ENCODE peak calls at places on chromosomes 1 and 21, in four cellular contexts. Y is tibial artery, P is IMR-90, X is upper lobe of right lung. Q is an unnamed sample.

GRCh38 chr1:222627232-222627631 is 9.3 kb downstream of the MIA3 start:
- DNase-seq in Y (peak; percentile 72), P (peak; percentile 61), X (no peak), Q (no peak)

GRCh38 chr1:193730017-193730416 is 543.6 kb upstream of the B3GALT2 start:
- DNase-seq in Y (no peak), P (peak; percentile 61), X (no peak), Q (no peak)

GRCh38 chr1:67700692-67701410 is 15.8 kb downstream of the GADD45A start:
- DNase-seq in Y (no peak), P (peak; percentile 73), X (no peak), Q (no peak)

GRCh38 chr1:91400133-91400725 is 4.4 kb downstream of the HFM1 start:
- DNase-seq in Y (no peak), P (no peak), X (no peak), Q (no peak)

GRCh38 chr1:196897158-196897828 is 9.4 kb downstream of the CFHR4 start:
- DNase-seq in Y (no peak), P (no peak), X (peak; percentile 62), Q (no peak)

GRCh38 chr1:205547932-205548827 is 43.7 kb downstream of the CDK18 start:
- DNase-seq in Y (peak; percentile 52), P (no peak), X (no peak), Q (no peak)

GRCh38 chr21:31908106-31909031 is 35.5 kb downstream of the HUNK start:
- DNase-seq in Y (no peak), P (peak; percentile 84), X (no peak), Q (no peak)

GRCh38 chr1:104621221-104621620 is 871.5 kb downstream of the AMY1C start:
- DNase-seq in Y (no peak), P (no peak), X (no peak), Q (no peak)

GRCh38 chr1:206949208-206949607 is 2.9 kb upstream of the PIGR start:
- DNase-seq in Y (no peak), P (no peak), X (no peak), Q (no peak)

GRCh38 chr1:3529099-3529729 is 74.7 kb downstream of the ARHGEF16 start:
- DNase-seq in Y (peak; percentile 93), P (no peak), X (no peak), Q (peak; percentile 90)

GRCh38 chr1:87803395-87803794 is 474.7 kb downstream of the LMO4 start:
- DNase-seq in Y (no peak), P (no peak), X (no peak), Q (no peak)

GRCh38 chr21:46210378-46211136 is 18.0 kb downstream of the LSS start:
- DNase-seq in Y (peak; percentile 60), P (no peak), X (peak; percentile 52), Q (no peak)

GRCh38 chr21:26811031-26811430 is 34.2 kb downstream of the ADAMTS1 start:
- DNase-seq in Y (no peak), P (peak; percentile 82), X (no peak), Q (no peak)

GRCh38 chr1:215082532-215083407 is at the start of gene KCNK2:
- DNase-seq in Y (peak; percentile 66), P (peak; percentile 52), X (peak; percentile 53), Q (no peak)

GRCh38 chr1:216210081-216210480 is 213.2 kb downstream of the USH2A start:
- DNase-seq in Y (no peak), P (peak; percentile 69), X (no peak), Q (no peak)

GRCh38 chr1:108079550-108079949 is 114.6 kb upstream of the VAV3 start:
- DNase-seq in Y (no peak), P (no peak), X (no peak), Q (no peak)

GRCh38 chr1:2625311-2625710 is 7.5 kb downstream of the MMEL1 start:
- DNase-seq in Y (no peak), P (no peak), X (peak; percentile 35), Q (no peak)

GRCh38 chr1:236575523-236575922 is 28.8 kb downstream of the HEATR1 start:
- DNase-seq in Y (no peak), P (peak; percentile 47), X (no peak), Q (no peak)

GRCh38 chr1:207002731-207003146 is 29.8 kb downstream of the C1orf116 start:
- DNase-seq in Y (no peak), P (peak; percentile 26), X (peak; percentile 92), Q (no peak)

DNA sequence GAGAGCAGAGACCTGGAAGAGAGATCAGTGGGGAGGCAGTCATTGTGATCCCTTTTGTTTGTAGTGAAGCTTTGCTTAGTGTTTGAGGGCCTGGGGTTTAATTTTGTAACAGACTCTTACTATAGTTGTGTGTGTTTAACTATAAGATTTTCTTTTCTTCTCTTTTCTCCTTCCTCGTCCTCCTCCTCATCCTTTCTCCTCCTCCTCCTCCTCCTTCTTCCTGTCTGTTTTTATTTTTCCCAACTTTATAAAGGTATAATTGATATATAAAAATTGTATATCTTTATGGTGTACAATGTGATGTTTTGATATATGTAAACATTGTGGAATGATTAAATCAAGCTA is 71.2 kb upstream of the MACF1 start:
- DNase-seq in Y (no peak), P (no peak), X (no peak), Q (no peak)
- TF ChIP-seq CTCF in Y (no peak), P (no peak), X (no peak), Q (no peak)

DNA sequence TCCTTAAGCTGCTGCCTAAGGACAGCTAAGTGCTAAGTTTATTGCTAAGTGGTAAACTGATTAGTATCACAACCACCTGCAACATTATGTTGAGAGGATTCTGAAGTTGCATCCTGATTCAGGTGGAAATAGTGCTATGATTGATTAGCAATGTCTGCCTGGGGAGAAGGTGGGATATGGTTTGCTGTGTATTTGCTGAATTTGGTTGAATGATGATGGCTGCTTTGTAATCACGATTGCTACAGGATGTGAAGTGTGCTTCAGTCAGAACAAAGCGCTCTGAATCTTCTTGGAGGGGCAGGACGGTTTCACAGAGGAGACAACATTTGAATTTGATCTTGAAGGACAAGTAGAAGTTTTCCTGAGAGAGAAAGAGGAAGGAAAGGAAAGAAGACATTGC is 226.0 kb downstream of the ST6GALNAC3 start:
- DNase-seq in Y (no peak), P (no peak), X (no peak), Q (no peak)
- TF ChIP-seq CTCF in Y (no peak), P (no peak), X (no peak), Q (no peak)

GRCh38 chr1:10980094-10980577 is 32.3 kb upstream of the TARDBP start:
- DNase-seq in Y (peak; percentile 92), P (peak; percentile 31), X (peak; percentile 88), Q (peak; percentile 89)
- TF ChIP-seq CTCF in Y (peak; percentile 28), P (peak; percentile 32), X (peak; percentile 39), Q (no peak)

DNA sequence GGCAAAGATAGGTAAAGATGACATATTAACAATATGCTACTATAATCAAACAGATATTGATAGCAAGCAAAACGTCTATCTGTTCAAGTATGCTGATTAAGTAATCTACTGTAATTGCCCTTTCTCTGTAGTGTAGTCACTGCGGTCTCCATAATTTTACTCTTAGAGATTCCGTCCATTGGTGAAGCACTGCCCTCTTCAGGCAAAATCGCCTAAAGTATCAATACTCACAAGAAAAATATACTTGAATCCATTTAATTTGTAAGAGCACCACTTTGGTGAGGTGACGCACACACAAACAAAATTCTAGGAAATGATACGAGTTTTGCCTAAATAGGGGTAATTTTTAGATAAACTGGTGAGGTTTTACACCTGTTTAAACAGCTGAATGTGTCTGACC is 434.6 kb upstream of the CHRM3 start:
- DNase-seq in Y (no peak), P (peak; percentile 33), X (no peak), Q (no peak)
- TF ChIP-seq CTCF in Y (peak; percentile 27), P (peak; percentile 50), X (peak; percentile 25), Q (no peak)

GRCh38 chr1:234395297-234395696 is 22.0 kb downstream of the COA6 start:
- DNase-seq in Y (no peak), P (no peak), X (no peak), Q (no peak)

GRCh38 chr1:234396092-234396491 is 22.8 kb downstream of the COA6 start:
- DNase-seq in Y (no peak), P (no peak), X (no peak), Q (no peak)

GRCh38 chr1:234397732-234398131 is 24.5 kb downstream of the COA6 start:
- DNase-seq in Y (no peak), P (no peak), X (no peak), Q (no peak)

GRCh38 chr1:234396871-234397270 is 23.6 kb downstream of the COA6 start:
- DNase-seq in Y (no peak), P (no peak), X (no peak), Q (no peak)

GRCh38 chr1:234393190-234393589 is 19.9 kb downstream of the COA6 start:
- DNase-seq in Y (no peak), P (no peak), X (no peak), Q (no peak)
- TF ChIP-seq CTCF in Y (no peak), P (no peak), X (no peak), Q (no peak)

DNA sequence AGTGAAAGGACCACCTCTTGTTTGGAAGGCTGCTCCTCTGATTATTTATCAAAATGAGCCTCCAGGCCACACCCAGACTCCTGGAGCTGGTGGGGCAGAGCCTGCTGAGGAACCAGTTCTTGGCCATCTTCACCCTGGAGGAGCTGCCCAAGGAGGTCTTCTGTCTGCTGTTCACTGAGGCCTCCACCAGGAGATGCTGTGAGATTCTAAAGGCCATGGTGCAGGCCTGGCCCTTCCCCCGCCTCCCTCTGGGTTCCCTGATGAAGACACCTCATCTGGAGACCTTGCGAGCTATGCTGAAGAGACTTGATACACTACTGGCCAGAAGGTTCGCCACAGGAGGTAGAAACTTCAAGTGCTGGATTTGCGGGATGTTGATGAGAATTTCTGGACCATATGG is 61.7 kb upstream of the GJA8 start:
- DNase-seq in Y (no peak), P (peak; percentile 9), X (no peak), Q (no peak)
- TF ChIP-seq CTCF in Y (no peak), P (peak; percentile 13), X (no peak), Q (no peak)

GRCh38 chr1:53625049-53625448 is 113.9 kb downstream of the GLIS1 start:
- DNase-seq in Y (peak; percentile 78), P (peak; percentile 58), X (peak; percentile 15), Q (peak; percentile 75)

GRCh38 chr1:53620620-53620957 is 118.4 kb downstream of the GLIS1 start:
- DNase-seq in Y (no peak), P (no peak), X (no peak), Q (peak; percentile 43)

GRCh38 chr1:53621144-53621543 is 117.8 kb downstream of the GLIS1 start:
- DNase-seq in Y (peak; percentile 48), P (no peak), X (peak; percentile 40), Q (peak; percentile 70)

GRCh38 chr1:53619811-53620619 is 118.9 kb downstream of the GLIS1 start:
- DNase-seq in Y (peak; percentile 62), P (peak; percentile 81), X (peak; percentile 42), Q (peak; percentile 35)

GRCh38 chr1:53622531-53622930 is 116.4 kb downstream of the GLIS1 start:
- DNase-seq in Y (peak; percentile 33), P (no peak), X (peak; percentile 10), Q (peak; percentile 40)
- TF ChIP-seq CTCF in Y (no peak), P (no peak), X (no peak), Q (no peak)

DNA sequence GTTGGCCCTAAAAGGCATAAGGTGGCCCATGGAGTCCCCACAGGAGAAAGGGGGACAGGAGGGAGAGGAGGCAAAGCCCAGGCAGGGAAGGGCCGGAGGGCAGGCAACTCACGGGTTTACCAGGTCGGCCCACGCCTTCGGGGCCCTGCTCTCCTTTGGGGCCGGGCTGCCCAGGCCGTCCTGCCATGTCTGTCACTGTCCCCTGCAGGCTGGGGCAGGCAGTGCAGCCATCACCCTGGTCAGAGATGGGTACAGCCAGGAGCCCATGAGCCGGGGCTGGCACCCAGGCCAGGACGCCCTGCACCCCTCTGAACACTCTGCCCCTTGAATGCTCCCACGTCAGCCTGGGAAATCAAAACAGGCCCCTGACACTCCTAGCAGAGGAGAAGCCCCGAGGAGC is 19.8 kb downstream of the COL16A1 start:
- DNase-seq in Y (no peak), P (no peak), X (no peak), Q (no peak)
- TF ChIP-seq CTCF in Y (no peak), P (peak; percentile 22), X (peak; percentile 28), Q (no peak)

Q was measured in coronary artery.